ENCODE peak calls at places on chromosomes 4 and X, in five cellular contexts. H, W, K, B and S are unnamed samples. For H3K4me1, the result is how much of the 10 kb centered on the place peaks cover.

GRCh38 chr4:78244691-78245485 is 187.8 kb downstream of the FRAS1 start:
- DNase-seq in K (no peak), H (no peak), W (no peak), B (no peak), S (no peak)

GRCh38 chr4:93994175-93994994 is 165.8 kb downstream of the ATOH1 start:
- DNase-seq in H (no peak), K (no peak), W (no peak), B (no peak), S (no peak)

GRCh38 chr4:25767877-25768475 is 94.8 kb downstream of the SEL1L3 start:
- DNase-seq in H (no peak), B (peak), W (no peak), K (no peak), S (no peak)

GRCh38 chr4:69907151-69907550 is 23.7 kb upstream of the CSN1S1 start:
- DNase-seq in W (no peak), B (no peak), K (no peak), H (no peak), S (no peak)

GRCh38 chrX:44431206-44431605 is 87.7 kb upstream of the EFHC2 start:
- DNase-seq in W (no peak), K (no peak), B (no peak), H (no peak), S (no peak)

GRCh38 chrX:15146515-15146914 is 123.4 kb downstream of the ASB9 start:
- DNase-seq in K (no peak), W (no peak), H (no peak), B (peak), S (no peak)

GRCh38 chr4:108725457-108725856 is 37.4 kb downstream of the ETNPPL start:
- DNase-seq in H (no peak), K (no peak), W (no peak), B (no peak), S (no peak)

GRCh38 chr4:13294961-13295605 is 189.1 kb downstream of the RAB28 start:
- DNase-seq in B (no peak), K (no peak), H (no peak), W (no peak), S (no peak)

GRCh38 chr4:55029838-55030503 is 95.4 kb downstream of the KDR start:
- DNase-seq in B (no peak), K (no peak), H (no peak), W (no peak), S (no peak)

GRCh38 chr4:57448452-57448851 is 338.3 kb upstream of the IGFBP7 start:
- DNase-seq in K (no peak), B (no peak), W (no peak), H (no peak), S (no peak)

GRCh38 chr4:14157262-14157661 is 529.7 kb upstream of the BOD1L1 start:
- DNase-seq in W (no peak), B (no peak), H (no peak), K (no peak), S (no peak)

GRCh38 chrX:143115466-143115865 is 89.7 kb downstream of the SPANXN4 start:
- DNase-seq in W (no peak), H (no peak), B (no peak), K (no peak), S (no peak)

DNA sequence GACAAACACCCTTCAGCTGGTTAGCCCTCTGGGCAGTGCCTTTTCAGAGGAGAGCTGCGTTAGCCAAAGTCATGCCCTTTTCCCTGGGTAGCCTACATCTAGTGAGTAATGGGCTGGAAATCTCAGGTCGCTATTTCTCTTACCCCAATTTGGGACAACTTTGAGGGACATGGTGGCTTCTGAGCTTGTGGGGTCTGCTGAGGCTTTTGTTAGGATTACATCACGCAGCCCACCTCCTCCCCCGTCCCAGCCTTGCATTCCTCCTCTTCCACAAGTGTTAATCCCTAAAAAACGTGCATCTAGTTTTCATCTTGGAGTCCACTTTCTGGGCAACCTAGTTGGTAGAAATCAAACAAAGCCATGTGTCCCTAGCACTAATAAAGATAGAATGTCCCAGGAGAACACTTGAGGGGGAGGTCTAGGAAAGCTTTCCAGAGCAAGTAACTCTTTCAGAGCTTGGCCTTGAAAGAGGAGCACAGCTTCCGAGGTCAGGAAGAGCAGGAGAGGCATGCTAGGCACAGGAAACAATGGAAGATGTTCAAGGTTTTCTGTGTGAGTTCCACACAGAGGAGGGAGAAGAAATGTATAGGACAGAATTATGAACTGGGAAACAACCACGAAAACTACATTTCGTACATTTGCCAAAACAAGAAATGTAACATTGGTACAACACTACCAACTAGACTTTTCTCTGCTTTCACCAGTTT is 2.8 kb downstream of the MRFAP1 start:
- DNase-seq in K (no peak), W (no peak), B (no peak), H (no peak), S (no peak)
- TF ChIP-seq POLR2A in K (no peak), W (peak), B (no peak), H (no peak), S (no peak)

GRCh38 chrX:103373581-103373980 is 2.8 kb upstream of the BEX3 start:
- DNase-seq in B (no peak), K (no peak), W (no peak), H (no peak), S (no peak)
- H3K4me1 ChIP-seq in B (under half), K (under half), W (under half), H (under half), S (under half)

GRCh38 chr4:183327827-183328226 is 5.6 kb upstream of the CLDN24 start:
- DNase-seq in K (no peak), W (peak), H (no peak), B (no peak), S (no peak)
- TF ChIP-seq POLR2AphosphoS5 in K (no peak), W (no peak), H (no peak), B (no peak), S (no peak)

GRCh38 chrX:68833855-68834331 is 5.1 kb downstream of the EFNB1 start:
- DNase-seq in K (peak), B (no peak), W (no peak), H (no peak), S (no peak)
- TF ChIP-seq POLR2A in K (no peak), B (no peak), W (no peak), H (no peak), S (no peak)

GRCh38 chr4:6802626-6803025 is 20.1 kb downstream of the KIAA0232 start:
- DNase-seq in W (no peak), K (no peak), B (no peak), H (no peak), S (no peak)

GRCh38 chr4:6802050-6802449 is 19.5 kb downstream of the KIAA0232 start:
- DNase-seq in W (no peak), H (no peak), B (no peak), K (no peak), S (no peak)

GRCh38 chr4:6806924-6807676 is 24.6 kb downstream of the KIAA0232 start:
- DNase-seq in K (no peak), W (no peak), H (no peak), B (peak), S (no peak)

GRCh38 chr4:6804082-6804752 is 21.7 kb downstream of the KIAA0232 start:
- DNase-seq in W (no peak), B (no peak), K (no peak), H (no peak), S (no peak)

GRCh38 chr4:6803246-6803645 is 20.7 kb downstream of the KIAA0232 start:
- DNase-seq in H (no peak), W (no peak), B (no peak), K (no peak), S (no peak)
- H3K4me1 ChIP-seq in H (under half), W (under half), B (under half), K (under half), S (under half)

DNA sequence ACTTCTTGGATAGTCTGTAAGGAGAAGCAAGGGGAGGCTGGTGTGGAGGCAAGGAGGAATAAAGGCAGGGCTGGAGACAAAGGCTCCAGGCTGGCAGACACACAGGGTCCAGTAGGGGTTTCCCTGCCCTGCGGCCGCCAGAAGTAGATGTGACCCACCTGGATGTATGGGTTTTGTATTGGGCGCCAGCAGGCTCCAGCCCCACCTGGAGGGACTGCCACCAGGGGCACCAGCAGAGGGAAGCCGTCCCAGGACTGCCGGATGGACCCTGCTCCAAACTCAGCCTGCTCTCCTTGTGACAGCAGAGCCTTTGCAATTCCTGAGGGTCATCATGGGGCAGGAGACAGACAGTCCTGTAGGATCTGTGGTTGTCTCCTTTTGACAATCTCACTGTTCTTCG is 52.7 kb downstream of the MGST2 start:
- DNase-seq in W (no peak), H (no peak), B (no peak), K (no peak), S (no peak)
- TF ChIP-seq POLR2AphosphoS5 in W (no peak), H (no peak), B (no peak), K (no peak), S (no peak)

GRCh38 chrX:68828740-68829593 is at the start of gene EFNB1:
- DNase-seq in H (peak), K (peak), W (peak), B (peak), S (peak)
- TF ChIP-seq POLR2A in H (peak), K (peak), W (peak), B (peak), S (peak)

GRCh38 chr4:16027114-16027513 is 56.7 kb downstream of the PROM1 start:
- DNase-seq in B (no peak), H (no peak), K (no peak), W (no peak), S (no peak)

GRCh38 chr4:16029886-16030285 is 53.9 kb downstream of the PROM1 start:
- DNase-seq in W (no peak), H (no peak), K (no peak), B (no peak), S (no peak)

GRCh38 chr4:16031554-16032381 is 52.1 kb downstream of the PROM1 start:
- DNase-seq in W (no peak), B (peak), H (no peak), K (no peak), S (no peak)

GRCh38 chr4:16027626-16028025 is 56.2 kb downstream of the PROM1 start:
- DNase-seq in W (no peak), B (no peak), H (no peak), K (no peak), S (no peak)

GRCh38 chr4:16029329-16029728 is 54.5 kb downstream of the PROM1 start:
- DNase-seq in B (no peak), K (no peak), H (no peak), W (no peak), S (no peak)
- H3K4me1 ChIP-seq in B (under half), K (under half), H (under half), W (under half), S (under half)

DNA sequence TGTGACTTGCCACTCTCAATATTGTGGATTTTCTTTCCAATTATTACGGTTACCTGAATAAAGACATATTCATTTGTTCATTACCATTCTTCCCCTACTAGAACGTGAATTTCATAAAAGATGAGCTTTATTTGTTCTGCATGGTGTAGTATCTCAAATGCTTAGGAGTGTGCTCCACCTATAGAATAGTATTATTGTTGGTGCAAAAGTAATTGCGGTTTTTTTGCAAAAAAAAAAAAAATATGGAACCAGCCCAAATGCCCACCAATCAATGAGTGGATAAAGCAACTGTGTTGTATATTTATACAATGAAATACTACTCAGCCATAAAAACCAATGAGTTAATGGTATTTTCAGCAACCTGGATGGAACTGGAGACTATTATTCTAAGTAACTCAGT is 525.5 kb upstream of the PRKX start:
- DNase-seq in H (no peak), B (no peak), W (no peak), K (no peak), S (no peak)
- TF ChIP-seq POLR2AphosphoS5 in H (no peak), B (no peak), W (no peak), K (no peak), S (no peak)